ENCODE peak calls at places on chromosomes 1 and 21, in four cellular contexts. One of them, this sample, is unnamed.

GRCh38 chr1:200150721-200151120 is 123.2 kb downstream of the NR5A2 start:
- DNase-seq in H1: no peak
- DNase-seq in GM12878: peak
- DNase-seq in HepG2: no peak
- DNase-seq in this sample: peak

GRCh38 chr1:201511925-201512539 is 5.1 kb upstream of the CSRP1 start:
- DNase-seq in HepG2: peak
- DNase-seq in H1: no peak
- DNase-seq in GM12878: peak
- DNase-seq in this sample: no peak

GRCh38 chr21:34126691-34127090 is 53.3 kb downstream of the MRPS6 start:
- DNase-seq in GM12878: no peak
- DNase-seq in HepG2: no peak
- DNase-seq in H1: no peak
- DNase-seq in this sample: no peak

GRCh38 chr1:76951185-76951584 is 83.9 kb downstream of the ST6GALNAC5 start:
- DNase-seq in H1: no peak
- DNase-seq in GM12878: no peak
- DNase-seq in HepG2: peak
- DNase-seq in this sample: no peak

GRCh38 chr1:163565171-163565570 is 243.4 kb downstream of the NUF2 start:
- DNase-seq in GM12878: no peak
- DNase-seq in HepG2: no peak
- DNase-seq in H1: no peak
- DNase-seq in this sample: no peak

GRCh38 chr1:246891105-246891504 is 40.6 kb downstream of the AHCTF1 start:
- DNase-seq in H1: no peak
- DNase-seq in GM12878: no peak
- DNase-seq in HepG2: no peak
- DNase-seq in this sample: no peak

GRCh38 chr1:172845371-172845770 is 186.5 kb downstream of the FASLG start:
- DNase-seq in H1: no peak
- DNase-seq in HepG2: no peak
- DNase-seq in GM12878: no peak
- DNase-seq in this sample: peak

GRCh38 chr1:168086438-168086837 is 50.3 kb downstream of the GPR161 start:
- DNase-seq in H1: no peak
- DNase-seq in GM12878: no peak
- DNase-seq in HepG2: no peak
- DNase-seq in this sample: no peak

GRCh38 chr21:35048706-35049617 is at the start of gene RUNX1:
- DNase-seq in GM12878: peak
- DNase-seq in H1: no peak
- DNase-seq in HepG2: no peak
- DNase-seq in this sample: peak

GRCh38 chr1:53330819-53331218 is 2.9 kb upstream of the LRP8 start:
- DNase-seq in HepG2: peak
- DNase-seq in GM12878: no peak
- DNase-seq in H1: no peak
- DNase-seq in this sample: peak

GRCh38 chr1:193763313-193763712 is 576.9 kb upstream of the B3GALT2 start:
- DNase-seq in GM12878: no peak
- DNase-seq in H1: no peak
- DNase-seq in HepG2: no peak
- DNase-seq in this sample: no peak

GRCh38 chr1:15934211-15935055 is 41.5 kb downstream of the ZBTB17 start:
- DNase-seq in H1: no peak
- DNase-seq in HepG2: no peak
- DNase-seq in GM12878: no peak
- DNase-seq in this sample: no peak

GRCh38 chr1:51427438-51427837 is 91.6 kb downstream of the EPS15 start:
- DNase-seq in GM12878: no peak
- DNase-seq in HepG2: no peak
- DNase-seq in H1: no peak
- DNase-seq in this sample: no peak

GRCh38 chr1:111198836-111199235 is 1.6 kb downstream of the DENND2D start:
- DNase-seq in HepG2: no peak
- DNase-seq in H1: no peak
- DNase-seq in GM12878: no peak
- DNase-seq in this sample: no peak

GRCh38 chr21:33127154-33127893 is 57.4 kb downstream of the OLIG1 start:
- DNase-seq in HepG2: peak
- DNase-seq in GM12878: peak
- DNase-seq in H1: peak
- DNase-seq in this sample: peak

GRCh38 chr21:45534591-45535331 is 7.5 kb downstream of the SLC19A1 start:
- DNase-seq in GM12878: no peak
- DNase-seq in HepG2: no peak
- DNase-seq in H1: peak
- DNase-seq in this sample: no peak
- TF ChIP-seq HDAC6 in GM12878: no peak
- TF ChIP-seq HDAC6 in HepG2: no peak
- TF ChIP-seq HDAC6 in H1: no peak
- TF ChIP-seq HDAC6 in this sample: no peak

DNA sequence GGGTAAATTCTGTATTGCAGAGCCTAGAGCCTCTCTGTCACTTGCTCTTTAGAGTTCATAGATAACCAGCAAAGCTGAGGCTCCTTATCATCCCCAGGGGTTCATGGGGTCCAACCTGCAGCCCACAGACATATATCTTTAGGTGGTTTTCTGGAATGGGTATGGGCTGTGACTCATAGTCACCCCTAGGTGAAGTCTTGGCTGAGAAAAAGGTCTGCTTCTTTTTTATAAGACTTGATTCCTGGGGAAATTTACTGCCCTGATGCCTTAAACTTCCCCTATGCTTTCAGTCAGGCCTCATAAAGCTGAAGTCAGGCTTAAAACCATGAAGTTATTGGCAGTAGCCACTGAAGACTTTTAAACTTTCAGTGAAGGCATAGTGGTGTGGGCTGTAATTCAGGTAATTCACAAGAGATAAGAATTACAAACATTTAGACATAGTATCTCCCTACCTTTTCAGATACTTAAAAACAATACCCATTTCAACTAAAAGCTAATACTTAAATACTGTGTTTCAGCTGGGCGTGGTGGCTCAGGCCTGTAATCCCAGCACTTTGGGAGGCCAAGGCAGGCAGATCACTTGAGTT is 46.8 kb downstream of the MACO1 start:
- DNase-seq in HepG2: no peak
- DNase-seq in H1: no peak
- DNase-seq in GM12878: no peak
- DNase-seq in this sample: peak
- TF ChIP-seq HDAC6 in HepG2: no peak
- TF ChIP-seq HDAC6 in H1: no peak
- TF ChIP-seq HDAC6 in GM12878: no peak
- TF ChIP-seq HDAC6 in this sample: no peak

GRCh38 chr1:58818075-58818474 is 34.2 kb upstream of the JUN start:
- DNase-seq in HepG2: no peak
- DNase-seq in GM12878: no peak
- DNase-seq in H1: no peak
- DNase-seq in this sample: no peak
- TF ChIP-seq HDAC6 in HepG2: no peak
- TF ChIP-seq HDAC6 in GM12878: no peak
- TF ChIP-seq HDAC6 in H1: no peak
- TF ChIP-seq HDAC6 in this sample: no peak

DNA sequence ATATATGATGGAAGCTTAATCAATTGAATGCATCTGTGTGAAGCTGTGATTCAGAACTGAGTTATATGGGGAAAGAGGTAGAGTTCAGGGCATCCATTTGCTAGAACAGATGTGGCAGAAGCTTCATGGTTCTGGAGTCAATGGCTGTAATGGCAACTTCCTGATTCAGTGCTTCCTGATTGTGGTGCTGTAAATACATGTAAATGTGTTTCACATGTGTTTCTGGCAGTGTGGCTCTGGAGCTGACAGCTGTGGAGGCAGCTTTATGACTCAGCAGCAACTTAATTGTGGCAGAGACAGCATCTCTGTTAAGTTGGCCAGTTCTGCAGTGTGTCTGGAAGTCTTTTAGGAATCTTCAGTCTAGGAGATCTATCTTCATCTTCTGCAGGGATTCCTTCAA is 226.6 kb upstream of the ZRANB2 start:
- DNase-seq in GM12878: no peak
- DNase-seq in H1: no peak
- DNase-seq in HepG2: no peak
- DNase-seq in this sample: no peak
- TF ChIP-seq HDAC6 in GM12878: no peak
- TF ChIP-seq HDAC6 in H1: no peak
- TF ChIP-seq HDAC6 in HepG2: no peak
- TF ChIP-seq HDAC6 in this sample: no peak

GRCh38 chr1:6351480-6352137 is 42.0 kb downstream of the ACOT7 start:
- DNase-seq in H1: no peak
- DNase-seq in HepG2: no peak
- DNase-seq in GM12878: no peak
- DNase-seq in this sample: no peak
- TF ChIP-seq HDAC6 in H1: no peak
- TF ChIP-seq HDAC6 in HepG2: no peak
- TF ChIP-seq HDAC6 in GM12878: no peak
- TF ChIP-seq HDAC6 in this sample: no peak

DNA sequence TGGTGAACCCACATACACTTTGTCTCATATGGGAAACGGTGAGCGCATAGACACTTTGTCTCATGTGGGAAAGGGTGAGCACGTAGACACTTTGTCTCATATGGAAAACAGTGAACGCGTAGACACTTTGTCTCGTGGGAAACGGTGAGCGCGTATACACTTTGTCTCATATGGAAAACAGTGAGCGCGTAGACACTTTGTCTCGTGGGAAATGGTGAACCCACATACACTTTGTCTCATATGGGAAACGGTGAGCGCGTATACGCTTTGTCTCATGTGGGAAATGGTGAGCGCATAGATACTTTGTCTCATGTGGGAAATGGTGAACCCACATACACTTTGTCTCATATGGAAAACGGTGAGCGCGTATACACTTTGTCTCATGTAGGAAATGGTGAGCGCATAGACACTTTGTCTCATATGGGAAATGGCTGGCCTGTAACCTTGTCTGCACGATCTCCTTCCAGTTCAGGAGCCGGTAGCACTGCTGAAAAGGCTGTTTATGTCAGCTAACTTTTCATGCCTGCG is 50.7 kb upstream of the TRAPPC10 start:
- DNase-seq in H1: no peak
- DNase-seq in GM12878: no peak
- DNase-seq in HepG2: no peak
- DNase-seq in this sample: no peak
- TF ChIP-seq HDAC6 in H1: no peak
- TF ChIP-seq HDAC6 in GM12878: no peak
- TF ChIP-seq HDAC6 in HepG2: no peak
- TF ChIP-seq HDAC6 in this sample: no peak

DNA sequence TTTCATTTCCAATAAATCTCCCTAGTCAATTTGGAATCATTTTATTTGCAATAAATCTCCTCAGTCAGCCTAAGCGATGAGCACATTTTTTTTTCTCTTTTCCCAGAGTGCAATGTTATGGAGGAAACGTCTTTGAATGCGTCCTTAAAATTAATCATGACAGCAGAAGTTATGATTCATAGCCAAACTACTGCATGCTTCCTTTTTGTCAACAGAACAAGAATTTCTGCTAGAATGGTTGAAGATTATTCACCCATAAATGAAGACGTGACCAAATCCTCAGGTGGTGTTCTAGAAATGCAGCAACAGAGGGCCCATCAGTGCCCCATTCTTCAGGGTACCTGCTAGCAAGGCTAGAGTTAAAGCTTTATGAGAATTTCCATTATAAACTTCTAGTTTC is 407.9 kb upstream of the PKN2 start:
- DNase-seq in HepG2: no peak
- DNase-seq in GM12878: no peak
- DNase-seq in H1: no peak
- DNase-seq in this sample: no peak
- TF ChIP-seq HDAC6 in HepG2: no peak
- TF ChIP-seq HDAC6 in GM12878: no peak
- TF ChIP-seq HDAC6 in H1: no peak
- TF ChIP-seq HDAC6 in this sample: no peak

GRCh38 chr1:115670476-115671175 is 28.9 kb downstream of the VANGL1 start:
- DNase-seq in HepG2: no peak
- DNase-seq in GM12878: no peak
- DNase-seq in H1: no peak
- DNase-seq in this sample: no peak
- TF ChIP-seq HDAC6 in HepG2: no peak
- TF ChIP-seq HDAC6 in GM12878: no peak
- TF ChIP-seq HDAC6 in H1: no peak
- TF ChIP-seq HDAC6 in this sample: no peak

DNA sequence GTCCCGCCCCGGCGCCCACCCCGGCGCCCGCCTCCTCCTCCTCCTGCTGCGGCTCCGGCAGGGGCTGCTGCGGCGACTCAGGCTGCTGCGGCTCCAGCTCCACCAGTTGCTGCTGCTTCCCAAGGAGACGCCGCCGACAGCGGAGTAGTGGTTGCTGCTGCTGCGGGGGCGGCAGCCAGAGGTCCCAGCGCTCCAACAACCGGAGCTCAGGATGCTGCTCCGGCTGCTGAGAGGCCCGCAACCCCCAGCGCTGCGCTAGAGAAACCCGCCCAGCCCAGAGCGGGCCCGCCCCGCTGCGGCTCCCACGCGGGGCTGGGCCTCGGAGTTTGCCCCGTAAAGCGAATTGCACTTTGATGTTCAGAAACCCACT is 1.2 kb downstream of the CRCT1 start:
- DNase-seq in GM12878: no peak
- DNase-seq in H1: no peak
- DNase-seq in HepG2: no peak
- DNase-seq in this sample: no peak
- TF ChIP-seq HDAC6 in GM12878: no peak
- TF ChIP-seq HDAC6 in H1: no peak
- TF ChIP-seq HDAC6 in HepG2: no peak
- TF ChIP-seq HDAC6 in this sample: no peak

This sample was measured in K562.